ENCODE peak calls at places on chromosomes 2 and 18, in four cellular contexts. I, R, T and Z are unnamed samples.

GRCh38 chr2:217193431-217194075 is 333.7 kb upstream of the TNP1 start:
- DNase-seq in T (no peak), I (no peak), R (no peak), Z (no peak)

GRCh38 chr2:9565436-9566153 is 10.0 kb upstream of the ADAM17 start:
- DNase-seq in I (peak; percentile 71), R (peak; percentile 84), T (no peak), Z (peak; percentile 69)

GRCh38 chr2:237879058-237879430 is 19.6 kb downstream of the RAMP1 start:
- DNase-seq in T (no peak), R (no peak), I (no peak), Z (no peak)

GRCh38 chr18:73549236-73549635 is 598.4 kb downstream of the FBXO15 start:
- DNase-seq in R (no peak), I (no peak), T (no peak), Z (no peak)

GRCh38 chr18:58416014-58416703 is 212.7 kb downstream of the ALPK2 start:
- DNase-seq in T (no peak), I (no peak), R (no peak), Z (no peak)

GRCh38 chr2:12005886-12006681 is 259.7 kb downstream of the LPIN1 start:
- DNase-seq in I (peak; percentile 30), R (no peak), T (no peak), Z (peak; percentile 12)

GRCh38 chr2:136126527-136126926 is 8.6 kb upstream of the CXCR4 start:
- DNase-seq in I (no peak), T (no peak), R (no peak), Z (no peak)

GRCh38 chr2:69375494-69376353 is 11.3 kb downstream of the GFPT1 start:
- DNase-seq in I (peak; percentile 37), T (peak; percentile 57), R (no peak), Z (peak; percentile 50)

GRCh38 chr2:134790487-134790886 is 47.9 kb upstream of the ACMSD start:
- DNase-seq in T (no peak), R (no peak), I (no peak), Z (no peak)

GRCh38 chr2:88683160-88684021 is 8.1 kb upstream of the RPIA start:
- DNase-seq in T (no peak), I (no peak), R (no peak), Z (no peak)